ENCODE peak calls at places on chromosomes 5 and 9, in five cellular contexts. One of them, this sample, is unnamed.
A peak's percentile ranks its signal among the peaks of the same experiment; 100 is the strongest.

GRCh38 chr9:109182940-109183798 is 16.1 kb upstream of the FRRS1L start:
- DNase-seq in IMR-90: peak; percentile 15
- DNase-seq in HepG2: peak; percentile 81
- DNase-seq in GM12878: no peak
- DNase-seq in K562: peak; percentile 47
- DNase-seq in this sample: peak; percentile 62

GRCh38 chr5:55711531-55712022 is 547 bp downstream of the SLC38A9 start:
- DNase-seq in IMR-90: no peak
- DNase-seq in HepG2: no peak
- DNase-seq in GM12878: no peak
- DNase-seq in K562: no peak
- DNase-seq in this sample: no peak

GRCh38 chr5:153158608-153159007 is 331.9 kb upstream of the GRIA1 start:
- DNase-seq in IMR-90: no peak
- DNase-seq in HepG2: no peak
- DNase-seq in GM12878: no peak
- DNase-seq in K562: no peak
- DNase-seq in this sample: no peak

GRCh38 chr5:154479944-154480750 is 2.1 kb upstream of the HAND1 start:
- DNase-seq in IMR-90: no peak
- DNase-seq in HepG2: no peak
- DNase-seq in GM12878: no peak
- DNase-seq in K562: no peak
- DNase-seq in this sample: no peak

GRCh38 chr9:15738011-15738410 is 185.2 kb downstream of the CCDC171 start:
- DNase-seq in IMR-90: no peak
- DNase-seq in HepG2: peak; percentile 53
- DNase-seq in GM12878: no peak
- DNase-seq in K562: no peak
- DNase-seq in this sample: no peak

GRCh38 chr5:52987711-52988329 is 1.3 kb upstream of the ITGA2 start:
- DNase-seq in IMR-90: peak; percentile 68
- DNase-seq in HepG2: peak; percentile 48
- DNase-seq in GM12878: no peak
- DNase-seq in K562: no peak
- DNase-seq in this sample: no peak

GRCh38 chr5:113038714-113039113 is 62.1 kb downstream of the DCP2 start:
- DNase-seq in IMR-90: peak; percentile 47
- DNase-seq in HepG2: no peak
- DNase-seq in GM12878: no peak
- DNase-seq in K562: no peak
- DNase-seq in this sample: no peak

GRCh38 chr5:88143693-88144218 is 124.9 kb downstream of the TMEM161B start:
- DNase-seq in IMR-90: no peak
- DNase-seq in HepG2: no peak
- DNase-seq in GM12878: no peak
- DNase-seq in K562: no peak
- DNase-seq in this sample: no peak

GRCh38 chr5:135008556-135008955 is 25.5 kb downstream of the PITX1 start:
- DNase-seq in IMR-90: no peak
- DNase-seq in HepG2: no peak
- DNase-seq in GM12878: no peak
- DNase-seq in K562: no peak
- DNase-seq in this sample: peak; percentile 2

GRCh38 chr9:22469928-22470544 is 23.4 kb downstream of the DMRTA1 start:
- DNase-seq in IMR-90: peak; percentile 13
- DNase-seq in HepG2: peak; percentile 24
- DNase-seq in GM12878: peak; percentile 3
- DNase-seq in K562: no peak
- DNase-seq in this sample: peak; percentile 11

GRCh38 chr5:171630047-171630669 is 155.5 kb upstream of the SMIM23 start:
- DNase-seq in IMR-90: peak; percentile 52
- DNase-seq in HepG2: no peak
- DNase-seq in GM12878: no peak
- DNase-seq in K562: peak; percentile 34
- DNase-seq in this sample: peak; percentile 91

GRCh38 chr5:171630670-171631065 is 154.9 kb upstream of the SMIM23 start:
- DNase-seq in IMR-90: no peak
- DNase-seq in HepG2: no peak
- DNase-seq in GM12878: no peak
- DNase-seq in K562: no peak
- DNase-seq in this sample: no peak

GRCh38 chr5:171628344-171628743 is 157.3 kb upstream of the SMIM23 start:
- DNase-seq in IMR-90: no peak
- DNase-seq in HepG2: no peak
- DNase-seq in GM12878: no peak
- DNase-seq in K562: no peak
- DNase-seq in this sample: no peak

GRCh38 chr5:171627936-171628335 is 157.7 kb upstream of the SMIM23 start:
- DNase-seq in IMR-90: no peak
- DNase-seq in HepG2: no peak
- DNase-seq in GM12878: no peak
- DNase-seq in K562: no peak
- DNase-seq in this sample: no peak

GRCh38 chr5:171629221-171630005 is 156.2 kb upstream of the SMIM23 start:
- DNase-seq in IMR-90: peak; percentile 7
- DNase-seq in HepG2: no peak
- DNase-seq in GM12878: no peak
- DNase-seq in K562: no peak
- DNase-seq in this sample: no peak
- TF ChIP-seq CTCF in IMR-90: no peak
- TF ChIP-seq CTCF in HepG2: no peak
- TF ChIP-seq CTCF in GM12878: no peak
- TF ChIP-seq CTCF in K562: peak; percentile 12
- TF ChIP-seq CTCF in this sample: no peak

GRCh38 chr5:61949054-61949679 is 356.8 kb upstream of the KIF2A start:
- DNase-seq in IMR-90: no peak
- DNase-seq in HepG2: no peak
- DNase-seq in GM12878: no peak
- DNase-seq in K562: no peak
- DNase-seq in this sample: no peak
- TF ChIP-seq MXI1 in IMR-90: no peak
- TF ChIP-seq MXI1 in HepG2: no peak
- TF ChIP-seq MXI1 in GM12878: no peak
- TF ChIP-seq MXI1 in K562: no peak
- TF ChIP-seq MXI1 in this sample: no peak

DNA sequence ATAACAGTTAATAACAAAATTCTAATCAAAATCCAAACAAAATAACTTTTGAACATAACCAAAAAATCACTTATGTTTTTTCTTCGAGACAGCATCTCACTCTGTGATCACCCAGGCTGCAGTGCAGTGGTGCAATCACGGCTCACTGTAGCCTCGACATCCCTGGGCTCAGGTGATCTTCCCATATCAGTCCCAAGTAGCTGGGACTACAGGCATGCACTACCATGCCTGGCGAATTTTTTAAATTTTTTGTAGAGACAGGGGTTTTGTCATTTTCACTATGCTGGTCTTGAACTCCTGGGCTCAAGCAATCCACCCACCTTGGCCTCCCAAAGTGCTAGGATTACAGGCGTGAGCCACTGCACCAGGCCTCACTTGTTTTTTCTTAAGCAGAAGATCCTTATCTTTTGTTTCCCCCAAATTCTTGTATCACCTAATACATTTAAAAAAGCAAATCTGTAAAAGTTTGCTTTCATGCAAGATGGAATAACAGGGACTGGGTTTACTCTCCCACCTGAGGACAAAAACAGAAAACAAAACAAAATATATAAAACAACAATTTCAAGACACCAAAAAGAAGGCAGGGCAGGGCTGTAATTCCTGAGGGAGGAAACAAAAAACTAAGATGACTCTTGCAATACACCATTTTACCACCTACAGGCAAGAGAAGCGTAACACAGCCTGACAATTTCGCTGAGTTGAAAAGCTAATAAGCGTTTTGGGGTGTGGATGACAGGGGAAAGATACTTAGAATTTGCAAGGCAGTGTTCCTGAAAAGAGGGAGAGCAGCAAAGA is 71.4 kb downstream of the RAPGEF6 start:
- DNase-seq in IMR-90: no peak
- DNase-seq in HepG2: no peak
- DNase-seq in GM12878: no peak
- DNase-seq in K562: peak; percentile 33
- DNase-seq in this sample: no peak
- TF ChIP-seq CTCF in IMR-90: no peak
- TF ChIP-seq CTCF in HepG2: no peak
- TF ChIP-seq CTCF in GM12878: no peak
- TF ChIP-seq CTCF in K562: no peak
- TF ChIP-seq CTCF in this sample: no peak

GRCh38 chr5:122757268-122757667 is 17.6 kb upstream of the SNX2 start:
- DNase-seq in IMR-90: no peak
- DNase-seq in HepG2: no peak
- DNase-seq in GM12878: no peak
- DNase-seq in K562: no peak
- DNase-seq in this sample: no peak
- TF ChIP-seq MXI1 in IMR-90: no peak
- TF ChIP-seq MXI1 in HepG2: no peak
- TF ChIP-seq MXI1 in GM12878: no peak
- TF ChIP-seq MXI1 in K562: no peak
- TF ChIP-seq MXI1 in this sample: no peak

This sample was measured in SK-N-SH.